ENCODE peak calls at places on chromosomes 1 and 21, in seven cellular contexts. One of them, this sample, is unnamed.

GRCh38 chr1:4762146-4762545 is 107.7 kb downstream of the AJAP1 start:
- DNase-seq in tibial nerve: no peak
- DNase-seq in cardiac muscle cell: no peak
- DNase-seq in neural progenitor cell: peak; percentile 19
- DNase-seq in fibroblast of lung: no peak
- DNase-seq in right lobe of liver: no peak
- DNase-seq in lower lobe of right lung: no peak
- DNase-seq in this sample: no peak

GRCh38 chr1:154407021-154407865 is 2.1 kb downstream of the IL6R start:
- DNase-seq in tibial nerve: no peak
- DNase-seq in cardiac muscle cell: no peak
- DNase-seq in fibroblast of lung: no peak
- DNase-seq in lower lobe of right lung: peak; percentile 76
- DNase-seq in right lobe of liver: no peak
- DNase-seq in neural progenitor cell: no peak
- DNase-seq in this sample: peak; percentile 80

GRCh38 chr21:46115441-46116188 is 17.7 kb downstream of the COL6A2 start:
- DNase-seq in fibroblast of lung: no peak
- DNase-seq in right lobe of liver: peak; percentile 45
- DNase-seq in neural progenitor cell: no peak
- DNase-seq in cardiac muscle cell: no peak
- DNase-seq in tibial nerve: peak; percentile 10
- DNase-seq in lower lobe of right lung: peak; percentile 28
- DNase-seq in this sample: peak; percentile 59

GRCh38 chr1:202283991-202284390 is 57.7 kb downstream of the UBE2T start:
- DNase-seq in neural progenitor cell: no peak
- DNase-seq in lower lobe of right lung: no peak
- DNase-seq in cardiac muscle cell: peak; percentile 62
- DNase-seq in fibroblast of lung: peak; percentile 87
- DNase-seq in tibial nerve: no peak
- DNase-seq in right lobe of liver: no peak
- DNase-seq in this sample: no peak

GRCh38 chr1:10832703-10833102 is 36.3 kb upstream of the CASZ1 start:
- DNase-seq in lower lobe of right lung: no peak
- DNase-seq in fibroblast of lung: no peak
- DNase-seq in neural progenitor cell: no peak
- DNase-seq in cardiac muscle cell: no peak
- DNase-seq in right lobe of liver: no peak
- DNase-seq in tibial nerve: no peak
- DNase-seq in this sample: no peak

GRCh38 chr1:61241411-61241838 is 159.1 kb downstream of the NFIA start:
- DNase-seq in fibroblast of lung: no peak
- DNase-seq in tibial nerve: peak; percentile 23
- DNase-seq in lower lobe of right lung: no peak
- DNase-seq in right lobe of liver: no peak
- DNase-seq in cardiac muscle cell: peak; percentile 45
- DNase-seq in neural progenitor cell: no peak
- DNase-seq in this sample: no peak

GRCh38 chr21:37627074-37627473 is 260.5 kb downstream of the DYRK1A start:
- DNase-seq in fibroblast of lung: no peak
- DNase-seq in cardiac muscle cell: no peak
- DNase-seq in tibial nerve: no peak
- DNase-seq in right lobe of liver: peak; percentile 55
- DNase-seq in neural progenitor cell: no peak
- DNase-seq in lower lobe of right lung: no peak
- DNase-seq in this sample: no peak

GRCh38 chr1:67614511-67614934 is 70.5 kb upstream of the GADD45A start:
- DNase-seq in right lobe of liver: no peak
- DNase-seq in fibroblast of lung: no peak
- DNase-seq in neural progenitor cell: no peak
- DNase-seq in tibial nerve: no peak
- DNase-seq in cardiac muscle cell: peak; percentile 56
- DNase-seq in lower lobe of right lung: no peak
- DNase-seq in this sample: no peak

GRCh38 chr1:24955161-24955560 is 25.1 kb upstream of the RUNX3 start:
- DNase-seq in cardiac muscle cell: peak; percentile 31
- DNase-seq in lower lobe of right lung: no peak
- DNase-seq in fibroblast of lung: peak; percentile 83
- DNase-seq in tibial nerve: no peak
- DNase-seq in neural progenitor cell: no peak
- DNase-seq in right lobe of liver: no peak
- DNase-seq in this sample: no peak

GRCh38 chr21:45228171-45228641 is 59.5 kb downstream of the POFUT2 start:
- DNase-seq in right lobe of liver: no peak
- DNase-seq in lower lobe of right lung: no peak
- DNase-seq in fibroblast of lung: peak; percentile 99
- DNase-seq in tibial nerve: no peak
- DNase-seq in neural progenitor cell: no peak
- DNase-seq in cardiac muscle cell: peak; percentile 94
- DNase-seq in this sample: no peak

GRCh38 chr1:193031431-193031830 is 27.7 kb downstream of the UCHL5 start:
- DNase-seq in cardiac muscle cell: peak; percentile 50
- DNase-seq in right lobe of liver: no peak
- DNase-seq in neural progenitor cell: no peak
- DNase-seq in tibial nerve: no peak
- DNase-seq in fibroblast of lung: peak; percentile 6
- DNase-seq in lower lobe of right lung: no peak
- DNase-seq in this sample: no peak

GRCh38 chr1:119409731-119410130 is 5.2 kb upstream of the HSD3B2 start:
- DNase-seq in tibial nerve: no peak
- DNase-seq in cardiac muscle cell: peak; percentile 71
- DNase-seq in neural progenitor cell: no peak
- DNase-seq in right lobe of liver: no peak
- DNase-seq in fibroblast of lung: peak; percentile 65
- DNase-seq in lower lobe of right lung: no peak
- DNase-seq in this sample: no peak

GRCh38 chr21:31660134-31660565 is 657 bp downstream of the SOD1 start:
- DNase-seq in lower lobe of right lung: no peak
- DNase-seq in neural progenitor cell: peak; percentile 72
- DNase-seq in tibial nerve: no peak
- DNase-seq in right lobe of liver: no peak
- DNase-seq in fibroblast of lung: no peak
- DNase-seq in cardiac muscle cell: peak; percentile 36
- DNase-seq in this sample: peak; percentile 46

GRCh38 chr1:240508201-240508600 is 103.8 kb downstream of the GREM2 start:
- DNase-seq in fibroblast of lung: no peak
- DNase-seq in tibial nerve: no peak
- DNase-seq in neural progenitor cell: no peak
- DNase-seq in cardiac muscle cell: no peak
- DNase-seq in right lobe of liver: no peak
- DNase-seq in lower lobe of right lung: no peak
- DNase-seq in this sample: no peak

GRCh38 chr1:62299426-62300200 is 19.6 kb downstream of the KANK4 start:
- DNase-seq in tibial nerve: peak; percentile 64
- DNase-seq in cardiac muscle cell: peak; percentile 38
- DNase-seq in right lobe of liver: no peak
- DNase-seq in lower lobe of right lung: no peak
- DNase-seq in neural progenitor cell: no peak
- DNase-seq in fibroblast of lung: peak; percentile 53
- DNase-seq in this sample: no peak

GRCh38 chr1:86137458-86137857 is 19.1 kb downstream of the COL24A1 start:
- DNase-seq in lower lobe of right lung: no peak
- DNase-seq in neural progenitor cell: no peak
- DNase-seq in cardiac muscle cell: peak; percentile 73
- DNase-seq in fibroblast of lung: peak; percentile 98
- DNase-seq in tibial nerve: no peak
- DNase-seq in right lobe of liver: no peak
- DNase-seq in this sample: no peak

GRCh38 chr1:89873757-89874156 is 52.9 kb downstream of the LRRC8D start:
- DNase-seq in lower lobe of right lung: no peak
- DNase-seq in right lobe of liver: no peak
- DNase-seq in fibroblast of lung: peak; percentile 89
- DNase-seq in cardiac muscle cell: peak; percentile 91
- DNase-seq in tibial nerve: no peak
- DNase-seq in neural progenitor cell: no peak
- DNase-seq in this sample: no peak

GRCh38 chr1:70504821-70505193 is 93.7 kb downstream of the CTH start:
- DNase-seq in right lobe of liver: no peak
- DNase-seq in fibroblast of lung: peak; percentile 71
- DNase-seq in cardiac muscle cell: peak; percentile 77
- DNase-seq in tibial nerve: no peak
- DNase-seq in neural progenitor cell: no peak
- DNase-seq in lower lobe of right lung: no peak
- DNase-seq in this sample: no peak

DNA sequence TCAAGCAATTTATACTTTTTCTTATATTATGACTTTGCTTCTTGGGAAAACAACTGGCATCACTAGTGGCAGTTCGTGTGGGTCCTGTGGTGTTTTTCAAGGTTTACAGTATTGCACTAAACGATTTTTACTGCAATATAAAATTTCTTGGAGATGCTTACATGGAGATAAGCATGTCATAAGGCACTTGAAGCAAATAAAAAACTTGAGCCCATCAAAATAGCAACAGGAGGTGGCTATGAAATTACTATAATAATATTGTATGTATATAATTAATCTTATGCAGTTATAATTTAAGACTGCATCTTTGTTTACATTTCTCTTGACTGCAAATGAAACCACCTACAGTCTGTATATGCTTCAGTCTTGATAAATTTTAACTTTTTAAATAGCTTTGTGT is 29.3 kb upstream of the CHAF1B start:
- DNase-seq in cardiac muscle cell: no peak
- DNase-seq in fibroblast of lung: no peak
- DNase-seq in tibial nerve: no peak
- DNase-seq in neural progenitor cell: no peak
- DNase-seq in right lobe of liver: no peak
- DNase-seq in lower lobe of right lung: no peak
- DNase-seq in this sample: no peak
- H3K27me3 ChIP-seq in cardiac muscle cell: no peaks in the 10 kb centered on the region
- H3K27me3 ChIP-seq in fibroblast of lung: no peaks in the 10 kb centered on the region
- H3K27me3 ChIP-seq in tibial nerve: no peaks in the 10 kb centered on the region
- H3K27me3 ChIP-seq in neural progenitor cell: no peaks in the 10 kb centered on the region
- H3K27me3 ChIP-seq in right lobe of liver: no peaks in the 10 kb centered on the region
- H3K27me3 ChIP-seq in lower lobe of right lung: no peaks in the 10 kb centered on the region
- H3K27me3 ChIP-seq in this sample: no peaks in the 10 kb centered on the region

GRCh38 chr1:41434306-41434705 is 50.2 kb downstream of the EDN2 start:
- DNase-seq in neural progenitor cell: no peak
- DNase-seq in cardiac muscle cell: no peak
- DNase-seq in right lobe of liver: no peak
- DNase-seq in tibial nerve: no peak
- DNase-seq in fibroblast of lung: no peak
- DNase-seq in lower lobe of right lung: no peak
- DNase-seq in this sample: no peak

GRCh38 chr1:41433501-41433900 is 51.0 kb downstream of the EDN2 start:
- DNase-seq in cardiac muscle cell: no peak
- DNase-seq in neural progenitor cell: no peak
- DNase-seq in lower lobe of right lung: peak; percentile 23
- DNase-seq in fibroblast of lung: no peak
- DNase-seq in right lobe of liver: no peak
- DNase-seq in tibial nerve: no peak
- DNase-seq in this sample: no peak

GRCh38 chr1:41429641-41430035 is 54.8 kb downstream of the EDN2 start:
- DNase-seq in tibial nerve: no peak
- DNase-seq in cardiac muscle cell: no peak
- DNase-seq in neural progenitor cell: no peak
- DNase-seq in right lobe of liver: no peak
- DNase-seq in lower lobe of right lung: peak; percentile 8
- DNase-seq in fibroblast of lung: no peak
- DNase-seq in this sample: no peak

GRCh38 chr1:41432481-41433280 is 51.8 kb downstream of the EDN2 start:
- DNase-seq in right lobe of liver: peak; percentile 92
- DNase-seq in fibroblast of lung: peak; percentile 91
- DNase-seq in tibial nerve: peak; percentile 77
- DNase-seq in cardiac muscle cell: peak; percentile 85
- DNase-seq in lower lobe of right lung: peak; percentile 93
- DNase-seq in neural progenitor cell: peak; percentile 91
- DNase-seq in this sample: peak; percentile 90

GRCh38 chr1:41431490-41432350 is 52.8 kb downstream of the EDN2 start:
- DNase-seq in cardiac muscle cell: peak; percentile 24
- DNase-seq in lower lobe of right lung: peak; percentile 49
- DNase-seq in right lobe of liver: peak; percentile 63
- DNase-seq in neural progenitor cell: no peak
- DNase-seq in tibial nerve: no peak
- DNase-seq in fibroblast of lung: no peak
- DNase-seq in this sample: no peak
- TF ChIP-seq CTCF in cardiac muscle cell: no peak
- TF ChIP-seq CTCF in lower lobe of right lung: no peak
- TF ChIP-seq CTCF in right lobe of liver: no peak
- TF ChIP-seq CTCF in neural progenitor cell: no peak
- TF ChIP-seq CTCF in tibial nerve: no peak
- TF ChIP-seq CTCF in fibroblast of lung: no peak
- TF ChIP-seq CTCF in this sample: no peak

DNA sequence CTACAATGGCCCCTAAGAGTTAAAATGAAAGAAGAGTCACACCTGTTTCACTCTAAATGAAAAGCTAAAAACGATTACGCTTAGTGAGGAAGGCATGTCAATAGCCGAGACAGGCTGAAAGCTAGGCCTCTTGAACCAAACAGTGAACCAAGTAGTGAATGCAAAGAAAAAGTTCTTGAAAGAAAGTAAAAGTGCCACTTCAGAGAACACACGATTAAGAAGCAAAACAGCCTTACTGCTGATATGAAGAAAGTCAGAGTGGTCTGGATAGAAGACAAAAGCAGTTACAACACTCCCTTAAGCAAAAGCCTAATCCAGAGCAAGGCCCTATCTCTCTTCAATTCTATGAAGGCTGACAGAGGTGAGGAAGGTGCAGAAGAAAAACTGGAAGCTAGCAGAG is 130.8 kb downstream of the SIPA1L2 start:
- DNase-seq in lower lobe of right lung: no peak
- DNase-seq in fibroblast of lung: no peak
- DNase-seq in neural progenitor cell: no peak
- DNase-seq in cardiac muscle cell: no peak
- DNase-seq in right lobe of liver: no peak
- DNase-seq in tibial nerve: no peak
- DNase-seq in this sample: no peak
- H3K4me1 ChIP-seq in lower lobe of right lung: peaks cover 5% of the 10 kb centered on the region
- H3K4me1 ChIP-seq in fibroblast of lung: no peaks in the 10 kb centered on the region
- H3K4me1 ChIP-seq in neural progenitor cell: peaks cover 14% of the 10 kb centered on the region
- H3K4me1 ChIP-seq in cardiac muscle cell: peaks cover 36% of the 10 kb centered on the region
- H3K4me1 ChIP-seq in right lobe of liver: no peaks in the 10 kb centered on the region
- H3K4me1 ChIP-seq in tibial nerve: peaks cover 19% of the 10 kb centered on the region
- H3K4me1 ChIP-seq in this sample: no peaks in the 10 kb centered on the region

DNA sequence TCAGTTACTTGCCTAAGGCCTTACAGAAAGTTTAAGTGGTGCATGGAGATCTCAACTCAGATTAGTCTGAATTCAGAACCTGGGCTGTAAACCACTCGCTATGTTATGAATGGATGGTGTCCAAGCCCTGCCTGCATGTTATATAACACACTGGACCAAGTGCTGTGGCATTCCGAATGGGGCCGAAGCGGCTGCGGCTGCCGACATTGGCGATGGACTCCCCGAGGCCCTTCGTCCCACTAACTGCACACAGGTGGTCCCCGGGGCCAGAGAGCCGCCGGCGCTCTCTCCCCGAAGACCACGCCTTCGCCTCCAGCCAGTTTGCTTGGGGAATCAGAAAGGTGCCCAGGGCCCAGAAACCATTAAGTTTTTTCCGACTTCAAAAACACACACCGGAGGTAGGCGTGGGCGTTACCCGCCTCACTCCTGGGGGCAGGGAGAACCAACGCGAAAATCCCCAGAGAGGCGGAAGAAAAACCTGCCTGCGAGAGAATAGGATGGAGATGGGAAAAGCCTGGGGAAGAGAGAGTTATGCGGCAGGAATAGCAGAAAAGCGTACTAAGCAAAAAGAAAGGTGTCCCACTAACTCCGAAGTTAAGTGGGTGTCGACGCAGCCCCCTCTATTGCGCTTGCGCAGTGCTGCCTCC is 561 bp upstream of the TENT5C start:
- DNase-seq in tibial nerve: no peak
- DNase-seq in right lobe of liver: peak; percentile 75
- DNase-seq in lower lobe of right lung: peak; percentile 73
- DNase-seq in cardiac muscle cell: peak; percentile 27
- DNase-seq in neural progenitor cell: peak; percentile 67
- DNase-seq in fibroblast of lung: peak; percentile 54
- DNase-seq in this sample: no peak
- H3K27me3 ChIP-seq in tibial nerve: no peaks in the 10 kb centered on the region
- H3K27me3 ChIP-seq in right lobe of liver: no peaks in the 10 kb centered on the region
- H3K27me3 ChIP-seq in lower lobe of right lung: no peaks in the 10 kb centered on the region
- H3K27me3 ChIP-seq in cardiac muscle cell: peaks cover 41% of the 10 kb centered on the region
- H3K27me3 ChIP-seq in neural progenitor cell: peaks cover 58% of the 10 kb centered on the region
- H3K27me3 ChIP-seq in fibroblast of lung: no peaks in the 10 kb centered on the region
- H3K27me3 ChIP-seq in this sample: peaks cover 11% of the 10 kb centered on the region